ENCODE peak calls at places on chromosome 4, in nine cellular contexts. Q is activated T-cell treated with anti-CD3 and anti-CD28 coated beads, Interleukin-2, amount 50 U/mL, for 1 hour; R is activated naive CD4-positive, alpha-beta T cell treated with anti-CD3 and anti-CD28 coated beads, Interleukin-2, amount 50 U/mL, for 16 hours; O is posterior cingulate gyrus; D is H4; W is H9; A is NCI-H2081; P is ELF-1; N is T-helper 2 cell. L is an unnamed sample.

GRCh38 chr4:158588285-158588684 is 66.6 kb downstream of the RXFP1 start:
- DNase-seq in Q (no peak), R (no peak), O (no peak), D (no peak), W (no peak), A (no peak), P (no peak), N (no peak), L (no peak)

GRCh38 chr4:152394786-152395185 is 141.1 kb downstream of the FBXW7 start:
- DNase-seq in Q (no peak), R (no peak), O (no peak), D (no peak), W (no peak), A (no peak), P (no peak), N (no peak), L (no peak)

GRCh38 chr4:845836-846251 is 19.9 kb upstream of the CPLX1 start:
- DNase-seq in Q (no peak), R (no peak), O (peak), D (no peak), W (no peak), A (no peak), P (no peak), N (no peak), L (no peak)

GRCh38 chr4:151163855-151164254 is 64.4 kb downstream of the RPS3A start:
- DNase-seq in Q (no peak), R (no peak), O (no peak), D (no peak), W (no peak), A (no peak), P (no peak), N (no peak), L (no peak)

GRCh38 chr4:183832776-183833450 is 72.2 kb upstream of the STOX2 start:
- DNase-seq in Q (no peak), R (no peak), O (no peak), D (no peak), W (no peak), A (no peak), P (no peak), N (no peak), L (no peak)

GRCh38 chr4:7351014-7351413 is 83.7 kb downstream of the PSAPL1 start:
- DNase-seq in Q (no peak), R (no peak), O (peak), D (no peak), W (no peak), A (no peak), P (no peak), N (no peak), L (no peak)

GRCh38 chr4:122548886-122549630 is 71.8 kb downstream of the IL21 start:
- DNase-seq in Q (no peak), R (no peak), O (no peak), D (no peak), W (no peak), A (no peak), P (no peak), N (no peak), L (no peak)

GRCh38 chr4:25536577-25537325 is 118.9 kb upstream of the SLC34A2 start:
- DNase-seq in Q (no peak), R (no peak), O (no peak), D (no peak), W (no peak), A (no peak), P (no peak), N (no peak), L (no peak)

GRCh38 chr4:82493721-82494425 is 63.5 kb downstream of the ENOPH1 start:
- DNase-seq in Q (no peak), R (no peak), O (no peak), D (no peak), W (no peak), A (no peak), P (no peak), N (no peak), L (no peak)

GRCh38 chr4:75995727-75996126 is 5.0 kb upstream of the SDAD1 start:
- DNase-seq in Q (peak), R (no peak), O (no peak), D (peak), W (no peak), A (peak), P (peak), N (no peak), L (peak)

GRCh38 chr4:76276813-76277212 is 25.3 kb downstream of the FAM47E start:
- DNase-seq in Q (no peak), R (no peak), O (no peak), D (no peak), W (no peak), A (no peak), P (no peak), N (no peak), L (no peak)

GRCh38 chr4:82705881-82706280 is 92.7 kb downstream of the SCD5 start:
- DNase-seq in Q (no peak), R (no peak), O (no peak), D (peak), W (no peak), A (no peak), P (no peak), N (no peak), L (no peak)

GRCh38 chr4:67288964-67289363 is 256.3 kb downstream of the CENPC start:
- DNase-seq in Q (no peak), R (no peak), O (no peak), D (peak), W (peak), A (peak), P (peak), N (no peak), L (peak)

GRCh38 chr4:8105303-8106100 is 53.1 kb downstream of the ABLIM2 start:
- DNase-seq in Q (no peak), R (no peak), O (peak), D (no peak), W (no peak), A (peak), P (no peak), N (no peak), L (peak)

GRCh38 chr4:189313064-189313463 is 627.6 kb upstream of the FRG1 start:
- DNase-seq in Q (no peak), R (no peak), O (no peak), D (no peak), W (no peak), A (no peak), P (no peak), N (no peak), L (no peak)

GRCh38 chr4:113823291-113823659 is 61.7 kb upstream of the CAMK2D start:
- DNase-seq in Q (no peak), R (no peak), O (no peak), D (no peak), W (no peak), A (no peak), P (no peak), N (no peak), L (no peak)

GRCh38 chr4:15395342-15395741 is 32.5 kb upstream of the C1QTNF7 start:
- DNase-seq in Q (no peak), R (no peak), O (no peak), D (no peak), W (no peak), A (no peak), P (no peak), N (no peak), L (no peak)